ENCODE peak calls at places on chromosomes 5 and 9, in four cellular contexts. One of them, this sample, is unnamed.

GRCh38 chr9:23695572-23695971 is 130.5 kb downstream of the ELAVL2 start:
- DNase-seq in GM23338: no peak
- DNase-seq in left ventricle myocardium inferior: no peak
- DNase-seq in Peyer's patch: no peak
- DNase-seq in this sample: no peak

GRCh38 chr9:32551491-32552049 is 557 bp upstream of the SMIM27 start:
- DNase-seq in GM23338: peak; percentile 36
- DNase-seq in left ventricle myocardium inferior: no peak
- DNase-seq in Peyer's patch: peak; percentile 49
- DNase-seq in this sample: no peak

GRCh38 chr9:33884856-33885701 is 68.1 kb downstream of the UBE2R2 start:
- DNase-seq in GM23338: no peak
- DNase-seq in left ventricle myocardium inferior: no peak
- DNase-seq in Peyer's patch: no peak
- DNase-seq in this sample: no peak

GRCh38 chr9:92637886-92638620 is 31.9 kb downstream of the IPPK start:
- DNase-seq in GM23338: no peak
- DNase-seq in left ventricle myocardium inferior: no peak
- DNase-seq in Peyer's patch: no peak
- DNase-seq in this sample: no peak

GRCh38 chr9:69894720-69895119 is 74.1 kb downstream of the CFAP95 start:
- DNase-seq in GM23338: no peak
- DNase-seq in left ventricle myocardium inferior: no peak
- DNase-seq in Peyer's patch: no peak
- DNase-seq in this sample: no peak

GRCh38 chr5:56078675-56079500 is 84.1 kb upstream of the IL6ST start:
- DNase-seq in GM23338: no peak
- DNase-seq in left ventricle myocardium inferior: peak; percentile 47
- DNase-seq in Peyer's patch: no peak
- DNase-seq in this sample: no peak

GRCh38 chr5:56454219-56454862 is 221.2 kb upstream of the ANKRD55 start:
- DNase-seq in GM23338: no peak
- DNase-seq in left ventricle myocardium inferior: no peak
- DNase-seq in Peyer's patch: no peak
- DNase-seq in this sample: no peak

GRCh38 chr9:16246785-16247184 is 623.7 kb downstream of the BNC2 start:
- DNase-seq in GM23338: no peak
- DNase-seq in left ventricle myocardium inferior: no peak
- DNase-seq in Peyer's patch: no peak
- DNase-seq in this sample: no peak

GRCh38 chr5:161042862-161043261 is 190.9 kb upstream of the ATP10B start:
- DNase-seq in GM23338: no peak
- DNase-seq in left ventricle myocardium inferior: no peak
- DNase-seq in Peyer's patch: no peak
- DNase-seq in this sample: no peak

GRCh38 chr5:142924135-142924883 is 154.1 kb downstream of the ARHGAP26 start:
- DNase-seq in GM23338: no peak
- DNase-seq in left ventricle myocardium inferior: no peak
- DNase-seq in Peyer's patch: no peak
- DNase-seq in this sample: no peak

GRCh38 chr9:73141282-73141681 is 10.4 kb upstream of the ANXA1 start:
- DNase-seq in GM23338: no peak
- DNase-seq in left ventricle myocardium inferior: no peak
- DNase-seq in Peyer's patch: no peak
- DNase-seq in this sample: no peak

DNA sequence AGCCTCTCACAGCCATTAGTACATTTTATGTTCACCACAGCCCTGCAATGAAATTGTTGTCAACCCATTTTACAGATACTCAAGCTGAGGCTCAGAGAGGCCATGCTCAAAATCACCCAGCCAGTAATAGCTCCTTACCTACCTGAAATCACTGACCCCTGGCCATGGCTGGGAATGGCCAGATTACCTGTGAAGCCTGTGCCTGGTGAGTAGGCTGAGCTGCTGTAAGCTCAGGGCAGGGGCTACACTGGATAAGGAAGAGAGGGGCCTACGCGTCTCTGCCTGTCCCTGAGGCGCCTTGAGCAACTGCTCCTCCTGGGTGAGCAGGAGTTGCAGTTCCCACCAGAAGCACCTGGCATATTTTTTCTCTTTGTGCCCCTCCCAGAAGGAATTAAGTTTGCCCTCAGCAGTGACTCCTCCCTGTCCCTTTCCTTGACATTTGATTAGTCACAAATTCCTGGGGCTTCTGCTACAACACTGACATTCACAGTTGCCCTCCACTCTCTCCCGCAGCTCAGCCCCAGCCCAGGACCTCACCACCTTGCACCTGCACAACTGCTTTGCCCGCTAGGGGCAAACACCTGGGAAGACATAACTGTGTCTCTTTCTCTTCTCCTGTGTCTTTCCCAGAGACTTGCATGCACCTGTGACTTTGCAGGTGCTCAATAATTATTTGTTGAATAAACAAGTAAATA is 5.7 kb downstream of the CLTB start:
- DNase-seq in GM23338: no peak
- DNase-seq in left ventricle myocardium inferior: no peak
- DNase-seq in Peyer's patch: no peak
- DNase-seq in this sample: no peak
- H3K27ac ChIP-seq in GM23338: no peak overlapping the region
- H3K27ac ChIP-seq in left ventricle myocardium inferior: peak overlapping the region; percentile 93
- H3K27ac ChIP-seq in Peyer's patch: no peak overlapping the region
- H3K27ac ChIP-seq in this sample: no peak overlapping the region

DNA sequence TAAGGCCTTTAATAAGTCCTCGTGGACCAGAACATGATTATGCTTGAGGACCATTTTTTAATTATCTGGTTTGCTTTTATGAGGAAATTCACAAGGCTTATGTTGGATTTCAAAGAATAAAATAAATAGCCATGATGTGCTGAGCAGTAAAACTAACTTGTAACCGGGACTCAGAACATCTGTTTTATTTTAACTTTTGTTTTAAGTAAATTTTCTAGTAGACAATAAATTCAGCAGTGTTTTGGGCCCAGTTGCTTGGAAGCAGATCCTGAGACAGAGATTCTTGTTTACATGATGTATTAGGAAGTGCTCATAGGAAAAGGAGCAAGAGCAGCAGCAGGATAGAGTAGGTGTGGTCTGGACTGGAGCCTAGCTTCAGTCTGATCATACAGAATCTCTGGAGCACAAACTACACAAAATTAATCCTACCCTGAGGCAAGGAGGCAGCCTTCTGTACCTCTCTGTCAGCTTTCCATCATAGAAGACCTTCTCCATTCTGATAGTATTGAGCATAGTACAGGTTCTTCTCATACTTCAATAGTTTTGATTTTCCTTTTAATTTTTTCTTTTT is 139.2 kb upstream of the CCNH start:
- DNase-seq in GM23338: no peak
- DNase-seq in left ventricle myocardium inferior: no peak
- DNase-seq in Peyer's patch: no peak
- DNase-seq in this sample: no peak
- H3K27ac ChIP-seq in GM23338: no peak overlapping the region
- H3K27ac ChIP-seq in left ventricle myocardium inferior: no peak overlapping the region
- H3K27ac ChIP-seq in Peyer's patch: no peak overlapping the region
- H3K27ac ChIP-seq in this sample: no peak overlapping the region

GRCh38 chr5:90909091-90909503 is 350.5 kb downstream of the ADGRV1 start:
- DNase-seq in GM23338: no peak
- DNase-seq in left ventricle myocardium inferior: no peak
- DNase-seq in Peyer's patch: no peak
- DNase-seq in this sample: no peak
- H3K27ac ChIP-seq in GM23338: peak overlapping the region; percentile 16
- H3K27ac ChIP-seq in left ventricle myocardium inferior: peak overlapping the region; percentile 50
- H3K27ac ChIP-seq in Peyer's patch: no peak overlapping the region
- H3K27ac ChIP-seq in this sample: peak overlapping the region; percentile 79

GRCh38 chr9:133505901-133506652 is 18.7 kb downstream of the MYMK start:
- DNase-seq in GM23338: no peak
- DNase-seq in left ventricle myocardium inferior: peak; percentile 84
- DNase-seq in Peyer's patch: no peak
- DNase-seq in this sample: peak; percentile 87
- H3K27ac ChIP-seq in GM23338: no peak overlapping the region
- H3K27ac ChIP-seq in left ventricle myocardium inferior: peak overlapping the region; percentile 66
- H3K27ac ChIP-seq in Peyer's patch: peak overlapping the region; percentile 22
- H3K27ac ChIP-seq in this sample: no peak overlapping the region

DNA sequence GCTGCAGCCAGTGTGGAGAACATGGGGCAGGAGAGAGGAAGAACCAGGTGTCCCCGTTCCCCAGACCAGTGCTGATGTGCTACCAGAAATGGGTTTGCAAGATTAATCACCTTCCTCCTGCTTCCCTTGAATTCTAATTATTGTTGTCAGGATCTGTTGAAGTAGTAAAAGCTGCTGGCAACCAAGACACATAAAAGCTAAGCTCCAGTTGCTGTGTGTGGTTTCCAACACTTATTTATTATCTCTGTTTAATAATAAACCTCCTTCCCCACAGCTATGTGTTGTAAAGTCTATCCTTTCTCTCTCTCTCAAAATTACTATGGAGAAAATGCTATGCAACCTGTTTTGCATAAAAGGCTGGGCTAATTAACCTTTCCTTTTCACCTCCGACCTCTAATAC is 2.3 kb upstream of the RETREG1 start:
- DNase-seq in GM23338: no peak
- DNase-seq in left ventricle myocardium inferior: no peak
- DNase-seq in Peyer's patch: no peak
- DNase-seq in this sample: no peak
- H3K27ac ChIP-seq in GM23338: no peak overlapping the region
- H3K27ac ChIP-seq in left ventricle myocardium inferior: no peak overlapping the region
- H3K27ac ChIP-seq in Peyer's patch: no peak overlapping the region
- H3K27ac ChIP-seq in this sample: no peak overlapping the region